ENCODE peak calls at places on chromosomes 1 and 21, in four cellular contexts. Y is aorta; T is HL-60; F is effector memory CD4-positive, alpha-beta T cell. X is an unnamed sample.

GRCh38 chr1:94620345-94621031 is 78.9 kb upstream of the F3 start:
- DNase-seq in Y (no peak), T (no peak), F (no peak), X (no peak)

GRCh38 chr1:17581389-17582123 is 42.1 kb downstream of the ARHGEF10L start:
- DNase-seq in Y (no peak), T (peak), F (no peak), X (peak)

GRCh38 chr1:172745014-172745413 is 86.1 kb downstream of the FASLG start:
- DNase-seq in Y (no peak), T (peak), F (no peak), X (peak)

GRCh38 chr1:151992345-151993083 is 1.1 kb downstream of the S100A10 start:
- DNase-seq in Y (peak), T (peak), F (peak), X (peak)

GRCh38 chr1:206890690-206891089 is 6.6 kb upstream of the IL24 start:
- DNase-seq in Y (no peak), T (no peak), F (no peak), X (no peak)

GRCh38 chr1:232624892-232625291 is 5.0 kb downstream of the SIPA1L2 start:
- DNase-seq in Y (no peak), T (no peak), F (no peak), X (no peak)

GRCh38 chr1:105386489-105386888 is 1636.8 kb downstream of the AMY1C start:
- DNase-seq in Y (no peak), T (no peak), F (no peak), X (no peak)

GRCh38 chr21:45427331-45428271 is 22.6 kb downstream of the COL18A1 start:
- DNase-seq in Y (peak), T (no peak), F (no peak), X (peak)

GRCh38 chr1:204685236-204686006 is at the start of gene LRRN2:
- DNase-seq in Y (no peak), T (no peak), F (no peak), X (no peak)

GRCh38 chr1:94739521-94740061 is 80.6 kb upstream of the SLC44A3 start:
- DNase-seq in Y (peak), T (no peak), F (no peak), X (no peak)

GRCh38 chr1:230909974-230910754 is 41.8 kb upstream of the C1orf198 start:
- DNase-seq in Y (peak), T (no peak), F (no peak), X (no peak)

GRCh38 chr1:96365076-96365475 is 356.5 kb upstream of the PTBP2 start:
- DNase-seq in Y (no peak), T (no peak), F (no peak), X (no peak)

GRCh38 chr1:41341756-41342562 is 19.3 kb upstream of the FOXO6 start:
- DNase-seq in Y (peak), T (no peak), F (no peak), X (no peak)

GRCh38 chr1:26787381-26787705 is 407 bp upstream of the PIGV start:
- DNase-seq in Y (no peak), T (no peak), F (peak), X (no peak)

GRCh38 chr1:81128079-81128478 is 672.7 kb upstream of the ADGRL2 start:
- DNase-seq in Y (no peak), T (no peak), F (no peak), X (no peak)

GRCh38 chr1:3504151-3504822 is 49.8 kb downstream of the ARHGEF16 start:
- DNase-seq in Y (peak), T (no peak), F (no peak), X (no peak)

GRCh38 chr1:116313776-116314175 is 59.3 kb upstream of the ATP1A1 start:
- DNase-seq in Y (no peak), T (no peak), F (no peak), X (no peak)

GRCh38 chr1:28642056-28642846 is 616 bp downstream of the TAF12 start:
- DNase-seq in Y (no peak), T (no peak), F (no peak), X (no peak)

GRCh38 chr1:106749491-106749890 is 307.0 kb upstream of the PRMT6 start:
- DNase-seq in Y (no peak), T (no peak), F (no peak), X (no peak)

GRCh38 chr1:65512967-65513777 is 92.7 kb downstream of the LEPR start:
- DNase-seq in Y (no peak), T (no peak), F (no peak), X (no peak)

GRCh38 chr21:44800971-44801467 is 601 bp downstream of the UBE2G2 start:
- DNase-seq in Y (no peak), T (peak), F (no peak), X (peak)

GRCh38 chr1:217088521-217089221 is 365.4 kb upstream of the ESRRG start:
- DNase-seq in Y (no peak), T (no peak), F (no peak), X (no peak)

GRCh38 chr1:54289939-54290233 is 89.9 kb downstream of the MRPL37 start:
- DNase-seq in Y (no peak), T (no peak), F (no peak), X (no peak)

GRCh38 chr1:201542166-201543045 is 3.5 kb downstream of the NAV1 start:
- DNase-seq in Y (no peak), T (no peak), F (no peak), X (no peak)

GRCh38 chr21:32562426-32562825 is 22.9 kb downstream of the TCP10L start:
- DNase-seq in Y (no peak), T (no peak), F (no peak), X (no peak)

GRCh38 chr1:207870279-207871031 is 40.5 kb downstream of the CD34 start:
- DNase-seq in Y (no peak), T (no peak), F (no peak), X (no peak)

GRCh38 chr1:6181347-6181770 is 1.2 kb upstream of the CHD5 start:
- DNase-seq in Y (no peak), T (no peak), F (no peak), X (no peak)

GRCh38 chr1:159960721-159961381 is 6.8 kb upstream of the SLAMF9 start:
- DNase-seq in Y (peak), T (no peak), F (no peak), X (no peak)

GRCh38 chr1:83511327-83511726 is 487.6 kb downstream of the TTLL7 start:
- DNase-seq in Y (no peak), T (no peak), F (no peak), X (no peak)

GRCh38 chr1:5891736-5892135 is 100.5 kb downstream of the NPHP4 start:
- DNase-seq in Y (no peak), T (no peak), F (no peak), X (no peak)

GRCh38 chr1:7533006-7533405 is 238.1 kb upstream of the VAMP3 start:
- DNase-seq in Y (peak), T (no peak), F (no peak), X (no peak)

GRCh38 chr1:20356850-20357459 is 66.3 kb downstream of the VWA5B1 start:
- DNase-seq in Y (no peak), T (no peak), F (no peak), X (no peak)

GRCh38 chr1:20355828-20356735 is 65.4 kb downstream of the VWA5B1 start:
- DNase-seq in Y (no peak), T (no peak), F (no peak), X (no peak)

GRCh38 chr1:20358761-20359263 is 68.1 kb downstream of the VWA5B1 start:
- DNase-seq in Y (no peak), T (no peak), F (no peak), X (peak)

GRCh38 chr1:20359451-20360330 is 69.0 kb downstream of the VWA5B1 start:
- DNase-seq in Y (no peak), T (no peak), F (no peak), X (no peak)

GRCh38 chr1:20357796-20358195 is 67.1 kb downstream of the VWA5B1 start:
- DNase-seq in Y (no peak), T (no peak), F (no peak), X (no peak)
- H3K27ac ChIP-seq in Y (no peak), T (no peak), F (no peak), X (no peak)

GRCh38 chr1:39776886-39777683 is 5.9 kb upstream of the OXCT2 start:
- DNase-seq in Y (peak), T (no peak), F (no peak), X (no peak)
- H3K27ac ChIP-seq in Y (no peak), T (no peak), F (no peak), X (no peak)

GRCh38 chr1:92494485-92495141 is 7.9 kb upstream of the GFI1 start:
- DNase-seq in Y (no peak), T (no peak), F (no peak), X (no peak)
- H3K27ac ChIP-seq in Y (no peak), T (no peak), F (no peak), X (no peak)

GRCh38 chr1:156493749-156494148 is 6.8 kb downstream of the MEF2D start:
- DNase-seq in Y (no peak), T (no peak), F (no peak), X (no peak)
- H3K27ac ChIP-seq in Y (no peak), T (peak), F (peak), X (no peak)